ENCODE peak calls at places on chromosomes 2 and 18, in five cellular contexts. One of them, this sample, is unnamed.

GRCh38 chr2:102488063-102488462 is 15.0 kb downstream of the SLC9A4 start:
- DNase-seq in H9: no peak
- DNase-seq in endodermal cell: no peak
- DNase-seq in IMR-90: peak
- DNase-seq in SK-N-SH: no peak
- DNase-seq in this sample: peak

GRCh38 chr2:95179451-95179850 is 13.8 kb downstream of the ZNF2 start:
- DNase-seq in SK-N-SH: no peak
- DNase-seq in H9: no peak
- DNase-seq in endodermal cell: no peak
- DNase-seq in IMR-90: no peak
- DNase-seq in this sample: no peak

GRCh38 chr2:46954951-46955571 is 39.5 kb upstream of the MCFD2 start:
- DNase-seq in endodermal cell: peak
- DNase-seq in IMR-90: peak
- DNase-seq in SK-N-SH: no peak
- DNase-seq in H9: peak
- DNase-seq in this sample: peak

GRCh38 chr2:231039821-231040364 is 2.6 kb downstream of the C2orf72 start:
- DNase-seq in IMR-90: no peak
- DNase-seq in endodermal cell: no peak
- DNase-seq in H9: no peak
- DNase-seq in SK-N-SH: no peak
- DNase-seq in this sample: no peak

GRCh38 chr2:45814528-45814927 is 163.1 kb downstream of the PRKCE start:
- DNase-seq in SK-N-SH: no peak
- DNase-seq in H9: no peak
- DNase-seq in IMR-90: no peak
- DNase-seq in endodermal cell: no peak
- DNase-seq in this sample: no peak

GRCh38 chr2:236583621-236584203 is 14.1 kb downstream of the ACKR3 start:
- DNase-seq in SK-N-SH: no peak
- DNase-seq in H9: no peak
- DNase-seq in endodermal cell: no peak
- DNase-seq in IMR-90: no peak
- DNase-seq in this sample: no peak

GRCh38 chr2:145759228-145759940 is 1239.5 kb upstream of the ZEB2 start:
- DNase-seq in IMR-90: peak
- DNase-seq in endodermal cell: no peak
- DNase-seq in SK-N-SH: no peak
- DNase-seq in H9: no peak
- DNase-seq in this sample: no peak

GRCh38 chr2:124315221-124315880 is 290.3 kb downstream of the CNTNAP5 start:
- DNase-seq in H9: no peak
- DNase-seq in SK-N-SH: no peak
- DNase-seq in IMR-90: no peak
- DNase-seq in endodermal cell: no peak
- DNase-seq in this sample: no peak

GRCh38 chr18:15165048-15165447 is 417.1 kb downstream of the ANKRD30B start:
- DNase-seq in endodermal cell: peak
- DNase-seq in IMR-90: no peak
- DNase-seq in H9: no peak
- DNase-seq in SK-N-SH: peak
- DNase-seq in this sample: no peak

GRCh38 chr18:79869591-79870368 is 72.0 kb downstream of the KCNG2 start:
- DNase-seq in SK-N-SH: no peak
- DNase-seq in IMR-90: no peak
- DNase-seq in endodermal cell: peak
- DNase-seq in H9: no peak
- DNase-seq in this sample: no peak

GRCh38 chr2:71880846-71881610 is 266.6 kb downstream of the CYP26B1 start:
- DNase-seq in IMR-90: peak
- DNase-seq in H9: no peak
- DNase-seq in endodermal cell: peak
- DNase-seq in SK-N-SH: no peak
- DNase-seq in this sample: peak

GRCh38 chr2:240203031-240203841 is 62.8 kb upstream of the OTOS start:
- DNase-seq in SK-N-SH: no peak
- DNase-seq in IMR-90: no peak
- DNase-seq in endodermal cell: no peak
- DNase-seq in H9: no peak
- DNase-seq in this sample: no peak

GRCh38 chr2:240205348-240205747 is 64.9 kb upstream of the OTOS start:
- DNase-seq in SK-N-SH: no peak
- DNase-seq in H9: peak
- DNase-seq in IMR-90: peak
- DNase-seq in endodermal cell: peak
- DNase-seq in this sample: peak

GRCh38 chr2:240203842-240204270 is 63.4 kb upstream of the OTOS start:
- DNase-seq in SK-N-SH: no peak
- DNase-seq in IMR-90: no peak
- DNase-seq in endodermal cell: no peak
- DNase-seq in H9: no peak
- DNase-seq in this sample: no peak

GRCh38 chr2:240205763-240206162 is 65.3 kb upstream of the OTOS start:
- DNase-seq in H9: no peak
- DNase-seq in IMR-90: no peak
- DNase-seq in endodermal cell: no peak
- DNase-seq in SK-N-SH: no peak
- DNase-seq in this sample: no peak

GRCh38 chr2:240204431-240205276 is 64.2 kb upstream of the OTOS start:
- DNase-seq in endodermal cell: no peak
- DNase-seq in H9: no peak
- DNase-seq in SK-N-SH: no peak
- DNase-seq in IMR-90: no peak
- DNase-seq in this sample: no peak
- H3K27ac ChIP-seq in endodermal cell: peak
- H3K27ac ChIP-seq in H9: no peak
- H3K27ac ChIP-seq in SK-N-SH: no peak
- H3K27ac ChIP-seq in IMR-90: no peak
- H3K27ac ChIP-seq in this sample: no peak

GRCh38 chr2:213455316-213456008 is 171.2 kb downstream of the SPAG16 start:
- DNase-seq in SK-N-SH: no peak
- DNase-seq in IMR-90: no peak
- DNase-seq in endodermal cell: peak
- DNase-seq in H9: no peak
- DNase-seq in this sample: no peak
- TF ChIP-seq CTCF in SK-N-SH: no peak
- TF ChIP-seq CTCF in IMR-90: no peak
- TF ChIP-seq CTCF in endodermal cell: no peak
- TF ChIP-seq CTCF in H9: no peak
- TF ChIP-seq CTCF in this sample: no peak

GRCh38 chr2:183024701-183025100 is 13.6 kb downstream of the NCKAP1 start:
- DNase-seq in H9: no peak
- DNase-seq in SK-N-SH: no peak
- DNase-seq in endodermal cell: no peak
- DNase-seq in IMR-90: peak
- DNase-seq in this sample: no peak

GRCh38 chr2:183027443-183027842 is 10.8 kb downstream of the NCKAP1 start:
- DNase-seq in SK-N-SH: no peak
- DNase-seq in IMR-90: no peak
- DNase-seq in endodermal cell: no peak
- DNase-seq in H9: no peak
- DNase-seq in this sample: no peak

GRCh38 chr2:183025993-183026392 is 12.3 kb downstream of the NCKAP1 start:
- DNase-seq in SK-N-SH: no peak
- DNase-seq in H9: no peak
- DNase-seq in endodermal cell: no peak
- DNase-seq in IMR-90: no peak
- DNase-seq in this sample: no peak

GRCh38 chr2:183028108-183028507 is 10.1 kb downstream of the NCKAP1 start:
- DNase-seq in IMR-90: no peak
- DNase-seq in SK-N-SH: no peak
- DNase-seq in H9: no peak
- DNase-seq in endodermal cell: no peak
- DNase-seq in this sample: no peak

GRCh38 chr2:183026424-183026823 is 11.8 kb downstream of the NCKAP1 start:
- DNase-seq in IMR-90: no peak
- DNase-seq in H9: no peak
- DNase-seq in endodermal cell: no peak
- DNase-seq in SK-N-SH: no peak
- DNase-seq in this sample: no peak
- H3K9ac ChIP-seq in IMR-90: no peak
- H3K9ac ChIP-seq in H9: no peak
- H3K9ac ChIP-seq in endodermal cell: no peak
- H3K9ac ChIP-seq in SK-N-SH: no peak
- H3K9ac ChIP-seq in this sample: no peak

GRCh38 chr2:23916727-23917458 is 10.0 kb downstream of the ATAD2B start:
- DNase-seq in IMR-90: no peak
- DNase-seq in SK-N-SH: peak
- DNase-seq in H9: no peak
- DNase-seq in endodermal cell: no peak
- DNase-seq in this sample: no peak

GRCh38 chr2:23915327-23915726 is 11.6 kb downstream of the ATAD2B start:
- DNase-seq in SK-N-SH: no peak
- DNase-seq in IMR-90: no peak
- DNase-seq in H9: no peak
- DNase-seq in endodermal cell: no peak
- DNase-seq in this sample: no peak

DNA sequence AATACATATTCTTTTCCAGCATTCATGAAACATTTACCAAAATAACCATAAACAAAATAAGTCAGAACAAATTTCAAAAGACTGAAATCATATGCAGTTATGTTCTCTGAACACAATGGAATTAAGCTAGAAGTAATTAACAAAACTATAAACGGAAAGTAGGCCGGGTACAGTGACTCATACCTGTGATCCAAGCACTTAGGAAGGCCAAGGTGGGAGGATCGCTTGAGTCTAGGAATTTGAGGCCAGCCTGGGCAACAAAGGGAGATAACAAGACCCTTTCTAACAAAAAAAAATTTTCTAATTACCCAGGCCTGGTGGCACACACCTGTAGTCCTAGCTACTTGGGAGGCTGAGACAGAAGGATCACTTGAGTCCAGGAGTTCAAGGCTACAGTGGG is 14.9 kb downstream of the ATAD2B start:
- DNase-seq in SK-N-SH: no peak
- DNase-seq in IMR-90: peak
- DNase-seq in endodermal cell: no peak
- DNase-seq in H9: no peak
- DNase-seq in this sample: no peak
- H3K27ac ChIP-seq in SK-N-SH: no peak
- H3K27ac ChIP-seq in IMR-90: no peak
- H3K27ac ChIP-seq in endodermal cell: no peak
- H3K27ac ChIP-seq in H9: no peak
- H3K27ac ChIP-seq in this sample: no peak

GRCh38 chr2:55431982-55432627 is 12.4 kb upstream of the CCDC88A start:
- DNase-seq in endodermal cell: no peak
- DNase-seq in SK-N-SH: peak
- DNase-seq in H9: no peak
- DNase-seq in IMR-90: peak
- DNase-seq in this sample: peak
- TF ChIP-seq CTCF in endodermal cell: peak
- TF ChIP-seq CTCF in SK-N-SH: peak
- TF ChIP-seq CTCF in H9: peak
- TF ChIP-seq CTCF in IMR-90: peak
- TF ChIP-seq CTCF in this sample: peak

GRCh38 chr2:169190197-169190775 is 120.9 kb downstream of the DHRS9 start:
- DNase-seq in IMR-90: no peak
- DNase-seq in endodermal cell: no peak
- DNase-seq in SK-N-SH: no peak
- DNase-seq in H9: no peak
- DNase-seq in this sample: no peak
- H3K9ac ChIP-seq in IMR-90: no peak
- H3K9ac ChIP-seq in endodermal cell: no peak
- H3K9ac ChIP-seq in SK-N-SH: no peak
- H3K9ac ChIP-seq in H9: no peak
- H3K9ac ChIP-seq in this sample: no peak

GRCh38 chr2:875687-876615 is 74.7 kb upstream of the SNTG2 start:
- DNase-seq in IMR-90: no peak
- DNase-seq in SK-N-SH: no peak
- DNase-seq in H9: peak
- DNase-seq in endodermal cell: peak
- DNase-seq in this sample: no peak

GRCh38 chr2:880201-880970 is 70.3 kb upstream of the SNTG2 start:
- DNase-seq in H9: peak
- DNase-seq in SK-N-SH: no peak
- DNase-seq in IMR-90: no peak
- DNase-seq in endodermal cell: peak
- DNase-seq in this sample: no peak

GRCh38 chr2:877747-878146 is 72.9 kb upstream of the SNTG2 start:
- DNase-seq in IMR-90: no peak
- DNase-seq in endodermal cell: peak
- DNase-seq in SK-N-SH: no peak
- DNase-seq in H9: peak
- DNase-seq in this sample: no peak

GRCh38 chr2:879540-879939 is 71.1 kb upstream of the SNTG2 start:
- DNase-seq in H9: no peak
- DNase-seq in IMR-90: no peak
- DNase-seq in endodermal cell: peak
- DNase-seq in SK-N-SH: no peak
- DNase-seq in this sample: no peak

GRCh38 chr2:878245-878930 is 72.3 kb upstream of the SNTG2 start:
- DNase-seq in endodermal cell: peak
- DNase-seq in H9: peak
- DNase-seq in IMR-90: no peak
- DNase-seq in SK-N-SH: no peak
- DNase-seq in this sample: no peak
- H3K27ac ChIP-seq in endodermal cell: no peak
- H3K27ac ChIP-seq in H9: no peak
- H3K27ac ChIP-seq in IMR-90: no peak
- H3K27ac ChIP-seq in SK-N-SH: no peak
- H3K27ac ChIP-seq in this sample: no peak

DNA sequence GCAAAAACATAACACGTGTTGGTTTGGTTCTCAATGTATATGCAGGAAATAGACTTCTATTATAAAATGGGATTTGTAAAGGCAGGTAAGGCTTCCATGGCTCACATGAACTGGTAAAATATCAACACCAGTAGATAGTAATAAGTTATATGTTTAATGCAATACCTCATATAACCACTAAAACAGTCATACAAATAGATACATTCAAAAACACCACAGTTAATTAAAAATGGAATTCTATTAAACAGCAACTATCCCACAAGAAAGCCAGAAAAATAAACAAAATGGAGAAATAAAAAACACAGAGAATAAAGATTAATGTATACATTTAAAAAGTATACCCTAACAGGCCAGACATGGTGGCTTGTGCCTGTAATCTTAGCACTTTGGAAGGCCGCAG is 243.8 kb upstream of the LRATD1 start:
- DNase-seq in endodermal cell: no peak
- DNase-seq in IMR-90: no peak
- DNase-seq in H9: no peak
- DNase-seq in SK-N-SH: no peak
- DNase-seq in this sample: no peak
- TF ChIP-seq CTCF in endodermal cell: peak
- TF ChIP-seq CTCF in IMR-90: no peak
- TF ChIP-seq CTCF in H9: peak
- TF ChIP-seq CTCF in SK-N-SH: no peak
- TF ChIP-seq CTCF in this sample: no peak

DNA sequence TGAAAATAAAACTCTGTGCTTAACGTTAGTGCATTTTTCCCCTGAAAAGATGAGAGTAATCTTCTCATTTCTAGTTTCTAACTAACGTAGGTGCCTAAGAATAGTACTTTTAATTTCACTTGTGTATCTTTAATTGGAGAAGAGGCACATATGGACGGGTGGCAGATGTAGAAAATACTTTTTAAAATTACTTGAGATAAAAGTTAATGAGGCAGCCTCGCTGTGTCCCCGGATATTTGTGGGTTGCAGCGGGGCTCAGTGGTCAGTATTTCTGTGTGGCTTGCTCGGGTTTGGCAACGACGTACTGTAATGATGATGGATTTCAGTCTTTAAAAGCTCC is 6.9 kb downstream of the GATA6 start:
- DNase-seq in endodermal cell: no peak
- DNase-seq in SK-N-SH: no peak
- DNase-seq in IMR-90: no peak
- DNase-seq in H9: no peak
- DNase-seq in this sample: no peak
- H3K9ac ChIP-seq in endodermal cell: peak
- H3K9ac ChIP-seq in SK-N-SH: no peak
- H3K9ac ChIP-seq in IMR-90: no peak
- H3K9ac ChIP-seq in H9: no peak
- H3K9ac ChIP-seq in this sample: peak